ENCODE peak calls at places on chromosomes 16 and 17, in six cellular contexts. U, I, Y, B, A and E are unnamed samples.

GRCh38 chr17:8685396-8685795 is 54.9 kb upstream of the MYH10 start:
- DNase-seq in I (no peak), B (no peak), A (no peak), U (no peak), Y (no peak), E (no peak)

GRCh38 chr17:3641014-3641413 is 4.5 kb downstream of the CTNS start:
- DNase-seq in I (no peak), Y (no peak), A (no peak), B (no peak), U (no peak), E (no peak)

GRCh38 chr17:35752471-35752870 is 568 bp downstream of the GAS2L2 start:
- DNase-seq in U (no peak), B (no peak), A (no peak), I (no peak), Y (no peak), E (no peak)

GRCh38 chr17:58982626-58983025 is 124.1 kb downstream of the TRIM37 start:
- DNase-seq in Y (no peak), A (no peak), U (no peak), B (no peak), I (no peak), E (no peak)

GRCh38 chr17:15981208-15981607 is 18.3 kb downstream of the ZSWIM7 start:
- DNase-seq in Y (no peak), I (no peak), U (no peak), A (no peak), B (no peak), E (no peak)

GRCh38 chr17:78338860-78339259 is 21.0 kb downstream of the SOCS3 start:
- DNase-seq in Y (no peak), U (peak), A (no peak), B (no peak), I (no peak), E (peak)

GRCh38 chr16:89084411-89084810 is 9.2 kb upstream of the ACSF3 start:
- DNase-seq in Y (no peak), A (no peak), U (no peak), B (no peak), I (no peak), E (no peak)

GRCh38 chr16:61836804-61837398 is 199.3 kb downstream of the CDH8 start:
- DNase-seq in I (no peak), B (no peak), A (no peak), U (no peak), Y (no peak), E (no peak)

GRCh38 chr16:57544129-57544653 is 1.7 kb downstream of the ADGRG5 start:
- DNase-seq in A (no peak), U (no peak), B (no peak), I (no peak), Y (peak), E (peak)

GRCh38 chr17:34206569-34206968 is 48.5 kb upstream of the CCL2 start:
- DNase-seq in Y (no peak), U (no peak), A (no peak), B (no peak), I (no peak), E (no peak)

GRCh38 chr16:85926370-85926769 is 27.4 kb downstream of the IRF8 start:
- DNase-seq in I (no peak), B (no peak), U (no peak), A (no peak), Y (peak), E (no peak)

GRCh38 chr17:81558115-81558468 is 5.9 kb upstream of the FAAP100 start:
- DNase-seq in Y (no peak), I (no peak), U (no peak), A (no peak), B (no peak), E (no peak)

GRCh38 chr17:38559880-38560230 is 45.9 kb downstream of the SRCIN1 start:
- DNase-seq in B (no peak), U (no peak), A (no peak), I (no peak), Y (no peak), E (no peak)

GRCh38 chr17:28982191-28982793 is 23.5 kb downstream of the SEZ6 start:
- DNase-seq in B (peak), A (peak), U (no peak), Y (no peak), I (no peak), E (peak)

GRCh38 chr17:16942141-16943031 is 29.5 kb downstream of the TNFRSF13B start:
- DNase-seq in B (no peak), A (no peak), Y (peak), U (no peak), I (peak), E (no peak)

GRCh38 chr16:29962344-29962994 is 590 bp downstream of the TMEM219 start:
- DNase-seq in I (peak), U (no peak), B (no peak), A (no peak), Y (no peak), E (no peak)

GRCh38 chr16:66692341-66692740 is 4.2 kb downstream of the CMTM4 start:
- DNase-seq in Y (no peak), A (no peak), I (no peak), U (no peak), B (no peak), E (no peak)